ENCODE peak calls at places on chromosomes 16 and 17, in four cellular contexts. S is mesothelial cell of epicardium, T is hepatocyte, W is keratinocyte. R is an unnamed sample.

GRCh38 chr16:25464058-25464457 is 206.4 kb upstream of the ZKSCAN2 start:
- DNase-seq in S (no peak), T (no peak), W (no peak), R (no peak)

GRCh38 chr17:36971508-36971907 is 22.8 kb downstream of the AATF start:
- DNase-seq in S (no peak), T (no peak), W (no peak), R (no peak)

GRCh38 chr16:82329070-82329469 is 159.0 kb upstream of the MPHOSPH6 start:
- DNase-seq in S (no peak), W (no peak), T (no peak), R (no peak)

GRCh38 chr17:31598921-31599571 is 207.6 kb downstream of the RAB11FIP4 start:
- DNase-seq in T (peak), W (no peak), S (no peak), R (no peak)

GRCh38 chr17:56902350-56902749 is 11.5 kb downstream of the TRIM25 start:
- DNase-seq in W (no peak), T (no peak), S (no peak), R (peak)

GRCh38 chr16:74625500-74626350 is 18.8 kb upstream of the GLG1 start:
- DNase-seq in W (no peak), T (no peak), S (no peak), R (no peak)

GRCh38 chr16:27208809-27209208 is 5.5 kb downstream of the KDM8 start:
- DNase-seq in T (no peak), S (no peak), W (no peak), R (no peak)

GRCh38 chr17:48552453-48553189 is 7.7 kb upstream of the HOXB2 start:
- DNase-seq in T (no peak), W (no peak), S (no peak), R (no peak)

GRCh38 chr16:87921236-87921773 is 15.0 kb downstream of the CA5A start:
- DNase-seq in W (no peak), T (no peak), S (no peak), R (no peak)

GRCh38 chr17:7477392-7478275 is 1.8 kb downstream of the ZBTB4 start:
- DNase-seq in S (peak), T (peak), W (no peak), R (no peak)

GRCh38 chr17:27609606-27610303 is 21.2 kb upstream of the LGALS9 start:
- DNase-seq in W (no peak), S (no peak), T (peak), R (peak)

GRCh38 chr16:78258651-78259050 is 159.2 kb downstream of the WWOX start:
- DNase-seq in W (no peak), S (no peak), T (peak), R (no peak)

GRCh38 chr17:78341559-78342437 is 18.1 kb downstream of the SOCS3 start:
- DNase-seq in W (no peak), T (peak), S (peak), R (peak)

GRCh38 chr16:12679660-12680272 is 123.9 kb downstream of the CPPED1 start:
- DNase-seq in S (no peak), W (no peak), T (no peak), R (no peak)

GRCh38 chr17:47225911-47226688 is 17.0 kb downstream of the MYL4 start:
- DNase-seq in W (no peak), S (no peak), T (no peak), R (no peak)

GRCh38 chr17:69450857-69451410 is 36.4 kb downstream of the MAP2K6 start:
- DNase-seq in W (no peak), T (no peak), S (no peak), R (no peak)

GRCh38 chr17:40980594-40980993 is 3.5 kb downstream of the KRT40 start:
- DNase-seq in W (no peak), T (peak), S (no peak), R (no peak)

GRCh38 chr16:56931769-56932587 is at the start of gene HERPUD1:
- DNase-seq in T (peak), S (peak), W (no peak), R (peak)

GRCh38 chr16:80198265-80198994 is 342.4 kb upstream of the DYNLRB2 start:
- DNase-seq in T (no peak), S (no peak), W (no peak), R (no peak)

GRCh38 chr17:80815151-80815561 is 176.5 kb upstream of the CHMP6 start:
- DNase-seq in T (no peak), W (no peak), S (no peak), R (no peak)

GRCh38 chr17:3009411-3009920 is 53.9 kb downstream of the OR1D5 start:
- DNase-seq in S (no peak), W (no peak), T (no peak), R (no peak)

GRCh38 chr17:73371846-73372245 is 60.0 kb upstream of the CDC42EP4 start:
- DNase-seq in S (no peak), W (no peak), T (no peak), R (no peak)

GRCh38 chr16:57148481-57148880 is 37.4 kb downstream of the PSME3IP1 start:
- DNase-seq in T (no peak), S (no peak), W (no peak), R (no peak)

GRCh38 chr16:66081967-66082366 is 284.5 kb upstream of the CDH5 start:
- DNase-seq in S (no peak), W (peak), T (peak), R (no peak)

GRCh38 chr17:62753562-62753961 is 54.6 kb downstream of the MARCHF10 start:
- DNase-seq in W (no peak), T (no peak), S (no peak), R (no peak)

GRCh38 chr16:83954577-83955016 is 1.6 kb downstream of the OSGIN1 start:
- DNase-seq in W (peak), S (no peak), T (peak), R (peak)

GRCh38 chr16:19708498-19709205 is 9.4 kb downstream of the KNOP1 start:
- DNase-seq in T (no peak), W (no peak), S (no peak), R (no peak)

GRCh38 chr16:51762081-51762995 is 611.3 kb upstream of the SALL1 start:
- DNase-seq in T (peak), W (no peak), S (peak), R (peak)